ENCODE peak calls at places on chromosomes 6 and 20, in six cellular contexts. D is kidney tubule cell; G is kidney glomerular epithelial cell; U is stimulated activated CD4-positive, alpha-beta T cell treated with anti-CD3 and anti-CD28 coated beads, Interleukin-4, amount 100 ng/mL, for 1 hour; F is activated naive CD4-positive, alpha-beta T cell; T is T-helper 2 cell. M is an unnamed sample.

GRCh38 chr6:12548526-12548925 is 168.0 kb upstream of the PHACTR1 start:
- DNase-seq in D (peak; percentile 60), G (peak; percentile 54), U (no peak), F (no peak), T (no peak), M (no peak)

GRCh38 chr6:125041740-125042459 is 79.7 kb downstream of the RNF217 start:
- DNase-seq in D (peak; percentile 53), G (peak; percentile 9), U (no peak), F (no peak), T (no peak), M (no peak)

GRCh38 chr20:53707341-53708102 is 113.9 kb upstream of the ZNF217 start:
- DNase-seq in D (peak; percentile 44), G (no peak), U (no peak), F (no peak), T (no peak), M (no peak)

GRCh38 chr20:50023116-50023802 is 40.5 kb downstream of the SNAI1 start:
- DNase-seq in D (peak; percentile 49), G (no peak), U (no peak), F (no peak), T (no peak), M (no peak)

GRCh38 chr20:45685896-45686295 is 15.9 kb upstream of the WFDC11 start:
- DNase-seq in D (peak; percentile 29), G (peak; percentile 0), U (no peak), F (no peak), T (no peak), M (no peak)

GRCh38 chr20:3325864-3326263 is 81.6 kb downstream of the DNAAF9 start:
- DNase-seq in D (no peak), G (no peak), U (no peak), F (no peak), T (no peak), M (no peak)

GRCh38 chr20:6559791-6560190 is 207.7 kb upstream of the BMP2 start:
- DNase-seq in D (no peak), G (no peak), U (no peak), F (no peak), T (no peak), M (no peak)

GRCh38 chr6:110331816-110332215 is 26.3 kb downstream of the METTL24 start:
- DNase-seq in D (no peak), G (no peak), U (no peak), F (no peak), T (no peak), M (no peak)

GRCh38 chr6:166617359-166617758 is 9.7 kb downstream of the RPS6KA2 start:
- DNase-seq in D (no peak), G (no peak), U (no peak), F (no peak), T (no peak), M (no peak)

GRCh38 chr6:170279977-170280688 is 10.7 kb downstream of the DLL1 start:
- DNase-seq in D (peak; percentile 71), G (peak; percentile 13), U (peak; percentile 52), F (no peak), T (peak; percentile 38), M (no peak)

GRCh38 chr6:38415231-38416005 is 224.3 kb downstream of the BTBD9 start:
- DNase-seq in D (no peak), G (no peak), U (no peak), F (no peak), T (no peak), M (no peak)

GRCh38 chr6:167919349-167919748 is 78.1 kb upstream of the KIF25 start:
- DNase-seq in D (no peak), G (no peak), U (no peak), F (no peak), T (no peak), M (no peak)

GRCh38 chr20:24497851-24498250 is 28.4 kb downstream of the SYNDIG1 start:
- DNase-seq in D (peak; percentile 65), G (peak; percentile 24), U (no peak), F (no peak), T (no peak), M (no peak)

GRCh38 chr6:39083111-39083702 is 31.8 kb downstream of the SAYSD1 start:
- DNase-seq in D (no peak), G (no peak), U (no peak), F (no peak), T (no peak), M (no peak)

GRCh38 chr6:111812080-111813038 is 60.9 kb downstream of the FYN start:
- DNase-seq in D (peak; percentile 25), G (no peak), U (no peak), F (no peak), T (no peak), M (no peak)

GRCh38 chr6:166573456-166574216 is 12.8 kb downstream of the RAMACL start:
- DNase-seq in D (no peak), G (no peak), U (no peak), F (no peak), T (no peak), M (no peak)

GRCh38 chr6:107185570-107185969 is 70.3 kb upstream of the BEND3 start:
- DNase-seq in D (peak; percentile 5), G (peak; percentile 2), U (no peak), F (no peak), T (no peak), M (no peak)

GRCh38 chr6:44000164-44000842 is 126.9 kb downstream of the MRPL14 start:
- DNase-seq in D (peak; percentile 60), G (no peak), U (peak; percentile 15), F (no peak), T (no peak), M (peak; percentile 67)

GRCh38 chr6:127058936-127059335 is 59.5 kb upstream of the RSPO3 start:
- DNase-seq in D (no peak), G (no peak), U (no peak), F (no peak), T (no peak), M (no peak)

GRCh38 chr6:127570739-127571389 is 6.1 kb upstream of the C6orf58 start:
- DNase-seq in D (peak; percentile 33), G (no peak), U (no peak), F (no peak), T (no peak), M (no peak)

GRCh38 chr6:169904051-169904922 is 152.9 kb downstream of the ERMARD start:
- DNase-seq in D (no peak), G (no peak), U (no peak), F (no peak), T (no peak), M (no peak)

GRCh38 chr6:106671651-106672050 is 42.3 kb downstream of the QRSL1 start:
- DNase-seq in D (no peak), G (no peak), U (no peak), F (no peak), T (no peak), M (no peak)

GRCh38 chr20:37983286-37983685 is 50.0 kb downstream of the TTI1 start:
- DNase-seq in D (no peak), G (no peak), U (no peak), F (no peak), T (no peak), M (no peak)

GRCh38 chr6:109440325-109441068 is at the start of the genes PPIL6 and SMPD2:
- DNase-seq in D (peak; percentile 91), G (peak; percentile 82), U (peak; percentile 79), F (peak; percentile 36), T (peak; percentile 70), M (peak; percentile 94)

M was measured in KBM-7.